ENCODE peak calls at places on chromosomes 16 and 17, in ten cellular contexts. One of them, this sample, is unnamed.

GRCh38 chr16:84499638-84500037 is 4.8 kb downstream of the MEAK7 start:
- DNase-seq in GM23338: no peak
- DNase-seq in SK-N-SH: no peak
- DNase-seq in sigmoid colon: peak; percentile 25
- DNase-seq in suprapubic skin: no peak
- DNase-seq in K562: no peak
- DNase-seq in H1: no peak
- DNase-seq in stomach: no peak
- DNase-seq in transverse colon: no peak
- DNase-seq in upper lobe of left lung: no peak
- DNase-seq in this sample: no peak

GRCh38 chr16:30395992-30396560 is 856 bp downstream of the ZNF48 start:
- DNase-seq in K562: no peak
- DNase-seq in GM23338: no peak
- DNase-seq in stomach: no peak
- DNase-seq in upper lobe of left lung: no peak
- DNase-seq in transverse colon: no peak
- DNase-seq in suprapubic skin: no peak
- DNase-seq in sigmoid colon: no peak
- DNase-seq in H1: no peak
- DNase-seq in SK-N-SH: peak; percentile 68
- DNase-seq in this sample: no peak

GRCh38 chr16:30369091-30369937 is 980 bp downstream of the TBC1D10B start:
- DNase-seq in suprapubic skin: no peak
- DNase-seq in K562: no peak
- DNase-seq in stomach: no peak
- DNase-seq in sigmoid colon: peak; percentile 75
- DNase-seq in GM23338: peak; percentile 29
- DNase-seq in H1: no peak
- DNase-seq in upper lobe of left lung: no peak
- DNase-seq in transverse colon: no peak
- DNase-seq in SK-N-SH: no peak
- DNase-seq in this sample: no peak

GRCh38 chr17:56896968-56897359 is 16.9 kb downstream of the TRIM25 start:
- DNase-seq in upper lobe of left lung: no peak
- DNase-seq in transverse colon: peak; percentile 62
- DNase-seq in sigmoid colon: no peak
- DNase-seq in GM23338: no peak
- DNase-seq in SK-N-SH: no peak
- DNase-seq in stomach: peak; percentile 56
- DNase-seq in suprapubic skin: no peak
- DNase-seq in H1: no peak
- DNase-seq in K562: no peak
- DNase-seq in this sample: no peak

GRCh38 chr17:43219746-43220380 is 8.2 kb downstream of the TMEM106A start:
- DNase-seq in H1: no peak
- DNase-seq in suprapubic skin: peak; percentile 12
- DNase-seq in GM23338: no peak
- DNase-seq in upper lobe of left lung: no peak
- DNase-seq in transverse colon: no peak
- DNase-seq in stomach: no peak
- DNase-seq in sigmoid colon: peak; percentile 24
- DNase-seq in SK-N-SH: no peak
- DNase-seq in K562: no peak
- DNase-seq in this sample: no peak

GRCh38 chr17:32276217-32276616 is 10.6 kb downstream of the RHBDL3 start:
- DNase-seq in SK-N-SH: no peak
- DNase-seq in stomach: no peak
- DNase-seq in sigmoid colon: no peak
- DNase-seq in upper lobe of left lung: no peak
- DNase-seq in suprapubic skin: no peak
- DNase-seq in K562: no peak
- DNase-seq in H1: no peak
- DNase-seq in transverse colon: no peak
- DNase-seq in GM23338: peak; percentile 47
- DNase-seq in this sample: no peak

GRCh38 chr17:56801506-56802178 is 32.1 kb downstream of the C17orf67 start:
- DNase-seq in GM23338: no peak
- DNase-seq in sigmoid colon: no peak
- DNase-seq in H1: no peak
- DNase-seq in upper lobe of left lung: no peak
- DNase-seq in stomach: no peak
- DNase-seq in K562: no peak
- DNase-seq in suprapubic skin: no peak
- DNase-seq in transverse colon: no peak
- DNase-seq in SK-N-SH: no peak
- DNase-seq in this sample: no peak

GRCh38 chr17:28792877-28793666 is 49.3 kb downstream of the TRAF4 start:
- DNase-seq in SK-N-SH: no peak
- DNase-seq in H1: no peak
- DNase-seq in K562: no peak
- DNase-seq in sigmoid colon: no peak
- DNase-seq in stomach: no peak
- DNase-seq in transverse colon: no peak
- DNase-seq in upper lobe of left lung: no peak
- DNase-seq in GM23338: peak; percentile 33
- DNase-seq in suprapubic skin: no peak
- DNase-seq in this sample: no peak

GRCh38 chr16:66406534-66407368 is 20.3 kb upstream of the BEAN1 start:
- DNase-seq in sigmoid colon: peak; percentile 90
- DNase-seq in suprapubic skin: peak; percentile 96
- DNase-seq in stomach: peak; percentile 89
- DNase-seq in K562: peak; percentile 84
- DNase-seq in SK-N-SH: peak; percentile 90
- DNase-seq in transverse colon: peak; percentile 87
- DNase-seq in H1: peak; percentile 54
- DNase-seq in upper lobe of left lung: peak; percentile 87
- DNase-seq in GM23338: peak; percentile 93
- DNase-seq in this sample: peak; percentile 80

GRCh38 chr16:68592466-68593337 is 52.4 kb upstream of the CDH3 start:
- DNase-seq in suprapubic skin: no peak
- DNase-seq in H1: no peak
- DNase-seq in sigmoid colon: no peak
- DNase-seq in SK-N-SH: no peak
- DNase-seq in K562: no peak
- DNase-seq in transverse colon: no peak
- DNase-seq in stomach: no peak
- DNase-seq in upper lobe of left lung: no peak
- DNase-seq in GM23338: peak; percentile 50
- DNase-seq in this sample: no peak
- TF ChIP-seq CTCF in suprapubic skin: no peak
- TF ChIP-seq CTCF in H1: peak; percentile 53
- TF ChIP-seq CTCF in sigmoid colon: no peak
- TF ChIP-seq CTCF in SK-N-SH: peak; percentile 32
- TF ChIP-seq CTCF in K562: peak; percentile 22
- TF ChIP-seq CTCF in transverse colon: peak; percentile 15
- TF ChIP-seq CTCF in stomach: no peak
- TF ChIP-seq CTCF in upper lobe of left lung: no peak
- TF ChIP-seq CTCF in GM23338: peak; percentile 43
- TF ChIP-seq CTCF in this sample: peak; percentile 27

GRCh38 chr16:79062336-79062735 is 538.2 kb downstream of the MAF start:
- DNase-seq in H1: no peak
- DNase-seq in GM23338: no peak
- DNase-seq in stomach: no peak
- DNase-seq in suprapubic skin: no peak
- DNase-seq in K562: no peak
- DNase-seq in sigmoid colon: no peak
- DNase-seq in transverse colon: no peak
- DNase-seq in SK-N-SH: no peak
- DNase-seq in upper lobe of left lung: no peak
- DNase-seq in this sample: no peak
- TF ChIP-seq POLR2AphosphoS5 in H1: no peak
- TF ChIP-seq POLR2AphosphoS5 in GM23338: no peak
- TF ChIP-seq POLR2AphosphoS5 in stomach: no peak
- TF ChIP-seq POLR2AphosphoS5 in suprapubic skin: no peak
- TF ChIP-seq POLR2AphosphoS5 in K562: no peak
- TF ChIP-seq POLR2AphosphoS5 in sigmoid colon: no peak
- TF ChIP-seq POLR2AphosphoS5 in transverse colon: no peak
- TF ChIP-seq POLR2AphosphoS5 in SK-N-SH: no peak
- TF ChIP-seq POLR2AphosphoS5 in upper lobe of left lung: no peak
- TF ChIP-seq POLR2AphosphoS5 in this sample: no peak

DNA sequence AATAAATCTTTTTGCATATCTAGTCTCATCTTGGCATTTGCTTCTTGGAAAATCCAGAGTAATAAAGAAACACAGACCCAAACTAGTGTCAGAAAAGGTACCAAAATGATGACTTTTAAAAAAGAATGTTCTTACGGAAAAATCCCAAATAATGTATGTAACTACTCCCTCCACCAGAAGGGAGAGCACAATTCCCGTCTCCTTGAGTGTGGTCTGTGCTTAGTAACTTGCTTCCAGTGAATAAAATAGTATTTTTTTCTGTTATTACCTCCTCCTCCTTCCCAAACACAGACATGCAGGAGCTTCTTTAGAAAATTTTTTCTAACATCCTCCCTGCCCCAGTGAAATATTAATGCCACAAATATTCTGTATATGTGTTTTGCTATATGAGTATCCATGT is 358.1 kb downstream of the ZFHX3 start:
- DNase-seq in sigmoid colon: no peak
- DNase-seq in transverse colon: no peak
- DNase-seq in H1: no peak
- DNase-seq in stomach: no peak
- DNase-seq in GM23338: peak; percentile 15
- DNase-seq in upper lobe of left lung: no peak
- DNase-seq in K562: no peak
- DNase-seq in suprapubic skin: no peak
- DNase-seq in SK-N-SH: no peak
- DNase-seq in this sample: no peak
- TF ChIP-seq CTCF in sigmoid colon: no peak
- TF ChIP-seq CTCF in transverse colon: no peak
- TF ChIP-seq CTCF in H1: no peak
- TF ChIP-seq CTCF in stomach: no peak
- TF ChIP-seq CTCF in GM23338: peak; percentile 20
- TF ChIP-seq CTCF in upper lobe of left lung: no peak
- TF ChIP-seq CTCF in K562: no peak
- TF ChIP-seq CTCF in suprapubic skin: no peak
- TF ChIP-seq CTCF in SK-N-SH: no peak
- TF ChIP-seq CTCF in this sample: no peak

DNA sequence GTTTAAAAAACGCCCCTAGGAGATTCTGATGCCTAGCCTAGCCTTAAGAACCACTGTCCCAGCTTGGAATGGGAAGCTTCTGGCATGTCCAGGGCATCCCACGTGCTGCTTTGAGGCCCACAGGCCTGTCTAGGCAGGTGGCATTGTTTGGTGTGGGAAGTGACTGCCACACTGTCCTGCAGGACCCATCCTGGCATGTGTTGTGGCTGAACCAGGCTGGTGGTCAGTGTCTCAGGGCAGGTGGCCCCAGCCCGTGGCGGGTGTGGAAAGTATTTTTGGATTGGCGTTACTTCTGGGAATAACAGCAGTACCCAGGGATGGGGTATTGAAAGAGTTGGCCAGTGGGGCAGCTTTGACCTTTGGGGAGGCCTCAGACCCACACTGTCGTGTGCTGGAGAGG is 27.9 kb downstream of the PGS1 start:
- DNase-seq in transverse colon: no peak
- DNase-seq in suprapubic skin: no peak
- DNase-seq in SK-N-SH: no peak
- DNase-seq in GM23338: no peak
- DNase-seq in stomach: no peak
- DNase-seq in upper lobe of left lung: no peak
- DNase-seq in K562: no peak
- DNase-seq in H1: no peak
- DNase-seq in sigmoid colon: no peak
- DNase-seq in this sample: no peak
- TF ChIP-seq POLR2AphosphoS5 in transverse colon: no peak
- TF ChIP-seq POLR2AphosphoS5 in suprapubic skin: no peak
- TF ChIP-seq POLR2AphosphoS5 in SK-N-SH: no peak
- TF ChIP-seq POLR2AphosphoS5 in GM23338: no peak
- TF ChIP-seq POLR2AphosphoS5 in stomach: no peak
- TF ChIP-seq POLR2AphosphoS5 in upper lobe of left lung: no peak
- TF ChIP-seq POLR2AphosphoS5 in K562: no peak
- TF ChIP-seq POLR2AphosphoS5 in H1: no peak
- TF ChIP-seq POLR2AphosphoS5 in sigmoid colon: no peak
- TF ChIP-seq POLR2AphosphoS5 in this sample: no peak

DNA sequence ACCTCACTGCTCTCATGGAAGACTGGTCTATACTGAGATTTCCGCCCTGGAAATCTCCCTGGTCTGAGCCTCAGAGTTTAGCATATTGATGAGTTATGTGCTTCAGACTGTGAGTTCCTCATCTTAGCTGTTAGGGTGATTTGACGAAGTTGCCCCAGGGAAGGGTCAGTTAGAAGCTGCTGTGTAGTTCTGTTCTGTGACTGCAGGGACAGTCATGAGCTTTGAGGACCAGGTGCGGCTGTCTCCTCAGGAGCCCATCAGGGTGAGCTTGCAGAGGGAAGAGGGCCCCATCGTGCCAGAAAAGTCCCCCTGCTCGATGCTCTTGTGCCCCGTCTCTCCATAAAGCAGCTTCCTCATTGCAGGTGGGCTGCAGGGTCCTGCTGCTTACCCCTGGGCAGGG is 28.3 kb upstream of the IL17C start:
- DNase-seq in K562: no peak
- DNase-seq in SK-N-SH: no peak
- DNase-seq in upper lobe of left lung: no peak
- DNase-seq in stomach: no peak
- DNase-seq in H1: no peak
- DNase-seq in GM23338: peak; percentile 73
- DNase-seq in suprapubic skin: no peak
- DNase-seq in sigmoid colon: no peak
- DNase-seq in transverse colon: no peak
- DNase-seq in this sample: no peak
- TF ChIP-seq CTCF in K562: peak; percentile 29
- TF ChIP-seq CTCF in SK-N-SH: no peak
- TF ChIP-seq CTCF in upper lobe of left lung: no peak
- TF ChIP-seq CTCF in stomach: no peak
- TF ChIP-seq CTCF in H1: peak; percentile 71
- TF ChIP-seq CTCF in GM23338: peak; percentile 36
- TF ChIP-seq CTCF in suprapubic skin: no peak
- TF ChIP-seq CTCF in sigmoid colon: no peak
- TF ChIP-seq CTCF in transverse colon: no peak
- TF ChIP-seq CTCF in this sample: no peak

GRCh38 chr17:9728005-9728404 is 63.4 kb downstream of the DHRS7C start:
- DNase-seq in stomach: no peak
- DNase-seq in SK-N-SH: no peak
- DNase-seq in transverse colon: no peak
- DNase-seq in suprapubic skin: no peak
- DNase-seq in upper lobe of left lung: no peak
- DNase-seq in sigmoid colon: no peak
- DNase-seq in K562: no peak
- DNase-seq in GM23338: no peak
- DNase-seq in H1: no peak
- DNase-seq in this sample: no peak
- TF ChIP-seq POLR2AphosphoS5 in stomach: no peak
- TF ChIP-seq POLR2AphosphoS5 in SK-N-SH: no peak
- TF ChIP-seq POLR2AphosphoS5 in transverse colon: no peak
- TF ChIP-seq POLR2AphosphoS5 in suprapubic skin: no peak
- TF ChIP-seq POLR2AphosphoS5 in upper lobe of left lung: no peak
- TF ChIP-seq POLR2AphosphoS5 in sigmoid colon: no peak
- TF ChIP-seq POLR2AphosphoS5 in K562: no peak
- TF ChIP-seq POLR2AphosphoS5 in GM23338: no peak
- TF ChIP-seq POLR2AphosphoS5 in H1: no peak
- TF ChIP-seq POLR2AphosphoS5 in this sample: no peak